ENCODE peak calls at places on chromosomes 13 and 19, in eight cellular contexts. J, D, L, F, W, N, E and Y are unnamed samples.

GRCh38 chr13:41955605-41956004 is 5.3 kb downstream of the VWA8 start:
- DNase-seq in J (no peak), D (no peak), L (no peak), F (no peak), W (no peak), N (no peak), E (no peak), Y (no peak)

GRCh38 chr19:53903055-53903680 is 5.9 kb upstream of the CACNG7 start:
- DNase-seq in J (no peak), D (no peak), L (no peak), F (no peak), W (peak; percentile 41), N (no peak), E (no peak), Y (no peak)

GRCh38 chr13:34357435-34358232 is 539.7 kb downstream of the RFC3 start:
- DNase-seq in J (no peak), D (no peak), L (no peak), F (no peak), W (peak; percentile 61), N (no peak), E (no peak), Y (no peak)

GRCh38 chr13:113664751-113665581 is 2.1 kb upstream of the GRK1 start:
- DNase-seq in J (peak; percentile 68), D (no peak), L (no peak), F (no peak), W (no peak), N (no peak), E (no peak), Y (no peak)

GRCh38 chr19:44005968-44006367 is 3.2 kb downstream of the ZNF230 start:
- DNase-seq in J (no peak), D (no peak), L (no peak), F (no peak), W (peak; percentile 10), N (no peak), E (no peak), Y (no peak)

GRCh38 chr19:6720369-6721112 is at the start of gene C3:
- DNase-seq in J (peak; percentile 87), D (peak; percentile 80), L (no peak), F (peak; percentile 65), W (peak; percentile 84), N (no peak), E (no peak), Y (peak; percentile 14)

GRCh38 chr13:80123945-80124344 is 217.0 kb downstream of the SPRY2 start:
- DNase-seq in J (no peak), D (no peak), L (no peak), F (no peak), W (no peak), N (no peak), E (no peak), Y (no peak)

GRCh38 chr13:52159159-52159982 is at the start of gene NEK3:
- DNase-seq in J (peak; percentile 90), D (peak; percentile 84), L (peak; percentile 37), F (peak; percentile 81), W (peak; percentile 47), N (peak; percentile 29), E (peak; percentile 53), Y (peak; percentile 66)

GRCh38 chr13:111429064-111429558 is 108.7 kb downstream of the TEX29 start:
- DNase-seq in J (no peak), D (no peak), L (no peak), F (no peak), W (peak; percentile 17), N (no peak), E (peak; percentile 45), Y (peak; percentile 57)

GRCh38 chr19:55273978-55274707 is 5.8 kb downstream of the HSPBP1 start:
- DNase-seq in J (no peak), D (no peak), L (no peak), F (no peak), W (no peak), N (no peak), E (no peak), Y (no peak)

GRCh38 chr19:46697142-46697960 is 19.6 kb downstream of the PRKD2 start:
- DNase-seq in J (peak; percentile 96), D (peak; percentile 91), L (no peak), F (peak; percentile 94), W (peak; percentile 57), N (peak; percentile 98), E (no peak), Y (peak; percentile 81)

GRCh38 chr13:109680288-109680687 is 106.1 kb downstream of the IRS2 start:
- DNase-seq in J (no peak), D (no peak), L (no peak), F (no peak), W (no peak), N (no peak), E (no peak), Y (no peak)

GRCh38 chr19:5447700-5448311 is 7.4 kb upstream of the ZNRF4 start:
- DNase-seq in J (no peak), D (no peak), L (no peak), F (no peak), W (no peak), N (no peak), E (no peak), Y (no peak)

GRCh38 chr19:6616011-6616410 is 25.1 kb upstream of the CD70 start:
- DNase-seq in J (no peak), D (no peak), L (no peak), F (no peak), W (peak; percentile 48), N (no peak), E (no peak), Y (no peak)

GRCh38 chr13:54859827-54860226 is 1831.2 kb downstream of the OLFM4 start:
- DNase-seq in J (no peak), D (no peak), L (no peak), F (no peak), W (no peak), N (no peak), E (no peak), Y (no peak)

GRCh38 chr19:917323-918151 is at the start of gene KISS1R:
- DNase-seq in J (no peak), D (no peak), L (no peak), F (no peak), W (no peak), N (no peak), E (no peak), Y (no peak)

GRCh38 chr13:82356667-82357066 is 1525.6 kb downstream of the SLITRK1 start:
- DNase-seq in J (no peak), D (no peak), L (no peak), F (no peak), W (peak; percentile 4), N (no peak), E (no peak), Y (no peak)

GRCh38 chr19:47421844-47422395 is 2.6 kb upstream of the MEIS3 start:
- DNase-seq in J (no peak), D (no peak), L (no peak), F (no peak), W (no peak), N (no peak), E (no peak), Y (no peak)

GRCh38 chr19:38412961-38413360 is 10.1 kb downstream of the FAM98C start:
- DNase-seq in J (no peak), D (no peak), L (no peak), F (no peak), W (no peak), N (no peak), E (no peak), Y (no peak)

GRCh38 chr13:33110713-33111413 is 94.6 kb downstream of the KL start:
- DNase-seq in J (no peak), D (peak; percentile 75), L (no peak), F (peak; percentile 72), W (no peak), N (no peak), E (no peak), Y (no peak)

GRCh38 chr13:109698779-109699178 is 87.6 kb downstream of the IRS2 start:
- DNase-seq in J (no peak), D (no peak), L (no peak), F (no peak), W (peak; percentile 46), N (no peak), E (no peak), Y (no peak)

GRCh38 chr13:31182987-31183386 is 16.8 kb upstream of the B3GLCT start:
- DNase-seq in J (no peak), D (no peak), L (no peak), F (no peak), W (no peak), N (no peak), E (no peak), Y (no peak)